ENCODE peak calls at places on chromosomes 1 and 21, in eight cellular contexts. One of them, this sample, is unnamed. For H3K4me1, the result is how much of the 10 kb centered on the place peaks cover.

GRCh38 chr1:32334274-32334861 is 1.7 kb downstream of the MARCKSL1 start:
- DNase-seq in Peyer's patch: no peak
- DNase-seq in cardiac muscle cell: no peak
- DNase-seq in heart left ventricle: no peak
- DNase-seq in ovary: no peak
- DNase-seq in sigmoid colon: no peak
- DNase-seq in SK-N-SH: no peak
- DNase-seq in fibroblast of lung: no peak
- DNase-seq in this sample: no peak

GRCh38 chr1:101376121-101377095 is 139.6 kb downstream of the S1PR1 start:
- DNase-seq in sigmoid colon: no peak
- DNase-seq in ovary: no peak
- DNase-seq in Peyer's patch: no peak
- DNase-seq in fibroblast of lung: no peak
- DNase-seq in cardiac muscle cell: peak
- DNase-seq in heart left ventricle: no peak
- DNase-seq in SK-N-SH: no peak
- DNase-seq in this sample: no peak

GRCh38 chr1:191151321-191151807 is 673.7 kb upstream of the BRINP3 start:
- DNase-seq in sigmoid colon: no peak
- DNase-seq in cardiac muscle cell: no peak
- DNase-seq in heart left ventricle: no peak
- DNase-seq in Peyer's patch: no peak
- DNase-seq in fibroblast of lung: no peak
- DNase-seq in SK-N-SH: no peak
- DNase-seq in ovary: no peak
- DNase-seq in this sample: no peak

GRCh38 chr1:41109316-41110263 is 88.1 kb upstream of the SLFNL1 start:
- DNase-seq in ovary: peak
- DNase-seq in heart left ventricle: peak
- DNase-seq in cardiac muscle cell: peak
- DNase-seq in sigmoid colon: peak
- DNase-seq in SK-N-SH: no peak
- DNase-seq in Peyer's patch: no peak
- DNase-seq in fibroblast of lung: peak
- DNase-seq in this sample: no peak

GRCh38 chr1:174060090-174060489 is 37.9 kb upstream of the RC3H1 start:
- DNase-seq in ovary: no peak
- DNase-seq in Peyer's patch: no peak
- DNase-seq in cardiac muscle cell: no peak
- DNase-seq in sigmoid colon: no peak
- DNase-seq in SK-N-SH: no peak
- DNase-seq in heart left ventricle: no peak
- DNase-seq in fibroblast of lung: peak
- DNase-seq in this sample: no peak

GRCh38 chr1:200206761-200207160 is 179.3 kb downstream of the NR5A2 start:
- DNase-seq in ovary: no peak
- DNase-seq in fibroblast of lung: peak
- DNase-seq in sigmoid colon: no peak
- DNase-seq in SK-N-SH: no peak
- DNase-seq in heart left ventricle: no peak
- DNase-seq in Peyer's patch: no peak
- DNase-seq in cardiac muscle cell: no peak
- DNase-seq in this sample: no peak

GRCh38 chr1:65339866-65340483 is 30.6 kb downstream of the DNAJC6 start:
- DNase-seq in heart left ventricle: no peak
- DNase-seq in ovary: no peak
- DNase-seq in Peyer's patch: no peak
- DNase-seq in SK-N-SH: no peak
- DNase-seq in sigmoid colon: no peak
- DNase-seq in fibroblast of lung: peak
- DNase-seq in cardiac muscle cell: peak
- DNase-seq in this sample: no peak

GRCh38 chr1:154425172-154425571 is 20.0 kb downstream of the IL6R start:
- DNase-seq in SK-N-SH: no peak
- DNase-seq in fibroblast of lung: peak
- DNase-seq in sigmoid colon: no peak
- DNase-seq in heart left ventricle: no peak
- DNase-seq in ovary: no peak
- DNase-seq in Peyer's patch: no peak
- DNase-seq in cardiac muscle cell: peak
- DNase-seq in this sample: no peak

GRCh38 chr1:15046487-15047165 is 106.9 kb upstream of the TMEM51 start:
- DNase-seq in ovary: peak
- DNase-seq in Peyer's patch: peak
- DNase-seq in heart left ventricle: peak
- DNase-seq in SK-N-SH: peak
- DNase-seq in sigmoid colon: peak
- DNase-seq in cardiac muscle cell: peak
- DNase-seq in fibroblast of lung: peak
- DNase-seq in this sample: peak

GRCh38 chr21:45975017-45975595 is 6.5 kb upstream of the COL6A1 start:
- DNase-seq in ovary: peak
- DNase-seq in Peyer's patch: peak
- DNase-seq in cardiac muscle cell: peak
- DNase-seq in fibroblast of lung: peak
- DNase-seq in sigmoid colon: peak
- DNase-seq in heart left ventricle: peak
- DNase-seq in SK-N-SH: no peak
- DNase-seq in this sample: peak

GRCh38 chr21:44949161-44950015 is 9.6 kb downstream of the SLX9 start:
- DNase-seq in heart left ventricle: peak
- DNase-seq in fibroblast of lung: peak
- DNase-seq in ovary: peak
- DNase-seq in cardiac muscle cell: peak
- DNase-seq in SK-N-SH: peak
- DNase-seq in sigmoid colon: peak
- DNase-seq in Peyer's patch: peak
- DNase-seq in this sample: peak

GRCh38 chr1:179314928-179315327 is 21.3 kb downstream of the SOAT1 start:
- DNase-seq in sigmoid colon: no peak
- DNase-seq in heart left ventricle: no peak
- DNase-seq in ovary: no peak
- DNase-seq in Peyer's patch: no peak
- DNase-seq in cardiac muscle cell: peak
- DNase-seq in SK-N-SH: no peak
- DNase-seq in fibroblast of lung: peak
- DNase-seq in this sample: no peak

DNA sequence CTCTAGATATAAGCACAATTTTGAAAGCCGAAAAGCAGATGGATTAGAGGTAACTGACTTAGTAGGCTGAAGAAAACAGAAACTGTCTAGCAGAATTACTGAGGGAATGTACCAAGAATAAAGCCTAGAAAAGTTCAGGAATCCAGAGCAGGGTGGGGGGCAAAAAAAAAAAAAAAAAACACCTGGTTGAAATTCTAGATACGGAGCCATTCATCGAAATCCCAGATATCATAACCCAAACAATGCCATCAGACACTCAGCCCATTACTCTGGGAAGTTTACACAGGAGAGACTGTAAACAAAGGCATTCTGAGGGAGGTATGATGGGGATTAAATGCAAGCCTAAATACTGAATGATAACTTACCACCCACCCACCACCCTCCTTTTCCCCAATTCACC is 45.6 kb downstream of the ENAH start:
- DNase-seq in heart left ventricle: no peak
- DNase-seq in Peyer's patch: no peak
- DNase-seq in SK-N-SH: no peak
- DNase-seq in ovary: no peak
- DNase-seq in cardiac muscle cell: no peak
- DNase-seq in sigmoid colon: no peak
- DNase-seq in fibroblast of lung: no peak
- DNase-seq in this sample: no peak
- H3K4me1 ChIP-seq in heart left ventricle: under half
- H3K4me1 ChIP-seq in Peyer's patch: under half
- H3K4me1 ChIP-seq in SK-N-SH: under half
- H3K4me1 ChIP-seq in ovary: under half
- H3K4me1 ChIP-seq in cardiac muscle cell: under half
- H3K4me1 ChIP-seq in sigmoid colon: half or more
- H3K4me1 ChIP-seq in fibroblast of lung: under half
- H3K4me1 ChIP-seq in this sample: under half

GRCh38 chr1:222897527-222898190 is 82.8 kb downstream of the DISP1 start:
- DNase-seq in ovary: no peak
- DNase-seq in SK-N-SH: no peak
- DNase-seq in cardiac muscle cell: peak
- DNase-seq in Peyer's patch: no peak
- DNase-seq in heart left ventricle: no peak
- DNase-seq in sigmoid colon: no peak
- DNase-seq in fibroblast of lung: peak
- DNase-seq in this sample: no peak
- H3K4me3 ChIP-seq in ovary: no peak
- H3K4me3 ChIP-seq in SK-N-SH: peak
- H3K4me3 ChIP-seq in cardiac muscle cell: no peak
- H3K4me3 ChIP-seq in Peyer's patch: no peak
- H3K4me3 ChIP-seq in heart left ventricle: peak
- H3K4me3 ChIP-seq in sigmoid colon: peak
- H3K4me3 ChIP-seq in fibroblast of lung: peak
- H3K4me3 ChIP-seq in this sample: peak

GRCh38 chr1:91799159-91799558 is 86.8 kb downstream of the TGFBR3 start:
- DNase-seq in Peyer's patch: no peak
- DNase-seq in cardiac muscle cell: no peak
- DNase-seq in heart left ventricle: no peak
- DNase-seq in ovary: no peak
- DNase-seq in SK-N-SH: no peak
- DNase-seq in fibroblast of lung: no peak
- DNase-seq in sigmoid colon: no peak
- DNase-seq in this sample: no peak
- TF ChIP-seq CTCF in Peyer's patch: no peak
- TF ChIP-seq CTCF in cardiac muscle cell: no peak
- TF ChIP-seq CTCF in heart left ventricle: no peak
- TF ChIP-seq CTCF in ovary: no peak
- TF ChIP-seq CTCF in SK-N-SH: no peak
- TF ChIP-seq CTCF in fibroblast of lung: no peak
- TF ChIP-seq CTCF in sigmoid colon: no peak
- TF ChIP-seq CTCF in this sample: no peak

DNA sequence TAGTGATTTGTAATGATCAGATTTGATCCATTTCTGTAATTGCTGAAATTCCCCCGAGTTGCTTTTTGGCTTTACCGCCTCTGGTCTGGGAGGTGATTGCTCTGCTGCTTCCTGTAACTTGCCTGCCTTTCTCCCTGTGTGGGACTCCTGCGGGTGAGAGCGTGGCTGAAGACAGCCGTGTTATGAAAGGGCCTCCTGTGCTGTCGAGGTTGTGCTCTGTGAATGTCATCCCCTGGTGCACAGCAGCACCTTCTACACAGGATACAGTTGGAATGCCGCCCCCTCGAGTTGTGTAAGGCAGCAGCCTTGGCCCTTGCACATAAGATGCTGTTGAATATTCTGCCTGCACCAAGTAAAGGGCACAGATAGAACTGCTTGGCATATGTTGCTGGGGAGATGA is 5.9 kb downstream of the SOD1 start:
- DNase-seq in ovary: no peak
- DNase-seq in fibroblast of lung: peak
- DNase-seq in cardiac muscle cell: peak
- DNase-seq in SK-N-SH: no peak
- DNase-seq in sigmoid colon: no peak
- DNase-seq in Peyer's patch: no peak
- DNase-seq in heart left ventricle: no peak
- DNase-seq in this sample: peak
- H3K4me1 ChIP-seq in ovary: under half
- H3K4me1 ChIP-seq in fibroblast of lung: under half
- H3K4me1 ChIP-seq in cardiac muscle cell: under half
- H3K4me1 ChIP-seq in SK-N-SH: under half
- H3K4me1 ChIP-seq in sigmoid colon: half or more
- H3K4me1 ChIP-seq in Peyer's patch: under half
- H3K4me1 ChIP-seq in heart left ventricle: under half
- H3K4me1 ChIP-seq in this sample: under half

DNA sequence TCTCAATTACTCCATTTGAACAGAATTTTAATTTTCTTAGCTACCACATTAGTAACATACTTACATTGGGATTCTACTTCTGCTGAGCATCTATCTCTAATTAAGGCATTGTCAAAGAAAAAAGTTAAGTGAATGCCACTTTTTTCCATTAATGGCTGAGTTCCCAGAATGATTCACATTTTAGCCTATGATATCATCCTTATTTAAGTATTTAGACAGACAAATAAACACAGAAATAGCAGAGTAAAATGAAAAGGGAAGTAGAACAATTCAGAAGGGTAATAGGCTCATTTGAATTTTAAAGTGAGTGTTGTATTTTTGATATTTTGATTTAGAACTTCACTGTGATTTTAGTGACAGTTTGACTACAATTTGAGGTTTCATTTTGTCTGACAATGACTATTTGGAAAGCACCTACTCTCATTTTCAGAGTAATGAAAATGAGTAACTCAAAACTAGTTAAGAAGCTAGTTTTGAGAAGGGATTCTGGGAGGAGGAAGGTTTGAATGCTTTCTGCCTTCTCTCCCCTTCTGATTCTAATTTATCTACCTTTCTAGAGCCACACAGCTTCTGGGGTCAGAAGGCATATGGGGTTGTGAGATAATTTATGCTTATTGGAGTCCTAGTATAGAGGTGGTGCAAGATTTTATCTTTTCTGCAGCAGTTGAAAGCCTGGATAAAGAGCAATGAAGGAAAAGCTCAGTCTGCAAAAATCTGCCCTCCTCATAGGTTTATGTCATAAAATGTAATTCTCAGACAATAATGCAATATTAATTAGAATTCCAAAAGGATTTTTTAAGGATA is 15.5 kb downstream of the LYPLAL1 start:
- DNase-seq in SK-N-SH: no peak
- DNase-seq in sigmoid colon: no peak
- DNase-seq in ovary: no peak
- DNase-seq in heart left ventricle: no peak
- DNase-seq in fibroblast of lung: peak
- DNase-seq in cardiac muscle cell: peak
- DNase-seq in Peyer's patch: no peak
- DNase-seq in this sample: no peak
- H3K4me3 ChIP-seq in SK-N-SH: peak
- H3K4me3 ChIP-seq in sigmoid colon: no peak
- H3K4me3 ChIP-seq in ovary: no peak
- H3K4me3 ChIP-seq in heart left ventricle: peak
- H3K4me3 ChIP-seq in fibroblast of lung: no peak
- H3K4me3 ChIP-seq in cardiac muscle cell: no peak
- H3K4me3 ChIP-seq in Peyer's patch: no peak
- H3K4me3 ChIP-seq in this sample: peak

GRCh38 chr1:110060034-110060661 is 10.3 kb downstream of the ALX3 start:
- DNase-seq in fibroblast of lung: no peak
- DNase-seq in ovary: no peak
- DNase-seq in cardiac muscle cell: peak
- DNase-seq in sigmoid colon: no peak
- DNase-seq in heart left ventricle: no peak
- DNase-seq in SK-N-SH: no peak
- DNase-seq in Peyer's patch: peak
- DNase-seq in this sample: no peak
- TF ChIP-seq CTCF in fibroblast of lung: peak
- TF ChIP-seq CTCF in ovary: no peak
- TF ChIP-seq CTCF in cardiac muscle cell: peak
- TF ChIP-seq CTCF in sigmoid colon: no peak
- TF ChIP-seq CTCF in heart left ventricle: peak
- TF ChIP-seq CTCF in SK-N-SH: peak
- TF ChIP-seq CTCF in Peyer's patch: peak
- TF ChIP-seq CTCF in this sample: peak